ENCODE peak calls at places on chromosomes 6 and 20, in seven cellular contexts. H is T1000; V is occipital lobe; K is hippocampal formation; F is NCI-H1105; N is NCI-H1930; Q is activated CD8-positive, alpha-beta memory T cell treated with anti-CD3 and anti-CD28 coated beads, Interleukin-2, amount 50 U/mL, for 4 hours. P is an unnamed sample.

GRCh38 chr6:163626073-163626867 is 211.8 kb downstream of the QKI start:
- DNase-seq in H (no peak), V (no peak), K (no peak), F (no peak), N (no peak), Q (no peak), P (no peak)

GRCh38 chr6:159837141-159837490 is 37.0 kb downstream of the PNLDC1 start:
- DNase-seq in H (no peak), V (no peak), K (no peak), F (no peak), N (no peak), Q (no peak), P (no peak)

GRCh38 chr6:136989591-136990578 is 54.9 kb downstream of the IL20RA start:
- DNase-seq in H (no peak), V (peak), K (no peak), F (no peak), N (peak), Q (no peak), P (no peak)

GRCh38 chr20:21835042-21835441 is 129.6 kb downstream of the PAX1 start:
- DNase-seq in H (no peak), V (no peak), K (no peak), F (no peak), N (no peak), Q (no peak), P (no peak)

GRCh38 chr6:100420711-100421110 is 44.0 kb downstream of the SIM1 start:
- DNase-seq in H (no peak), V (no peak), K (no peak), F (no peak), N (no peak), Q (no peak), P (no peak)

GRCh38 chr20:63896136-63896890 is 1.4 kb downstream of the DNAJC5 start:
- DNase-seq in H (no peak), V (no peak), K (no peak), F (no peak), N (no peak), Q (peak), P (no peak)

GRCh38 chr6:19452495-19452894 is 384.7 kb upstream of the ID4 start:
- DNase-seq in H (no peak), V (no peak), K (no peak), F (no peak), N (no peak), Q (no peak), P (no peak)

GRCh38 chr6:137102050-137102848 is 57.5 kb upstream of the IL20RA start:
- DNase-seq in H (no peak), V (no peak), K (no peak), F (no peak), N (no peak), Q (no peak), P (no peak)

GRCh38 chr6:158499601-158500000 is 60.3 kb upstream of the TMEM181 start:
- DNase-seq in H (no peak), V (no peak), K (no peak), F (no peak), N (no peak), Q (no peak), P (no peak)

GRCh38 chr6:44976677-44977405 is 351.3 kb upstream of the RUNX2 start:
- DNase-seq in H (no peak), V (no peak), K (no peak), F (no peak), N (no peak), Q (no peak), P (no peak)

GRCh38 chr6:110529907-110530306 is 53.5 kb upstream of the SLC22A16 start:
- DNase-seq in H (no peak), V (no peak), K (no peak), F (no peak), N (no peak), Q (no peak), P (no peak)

GRCh38 chr6:25025919-25026301 is 90.2 kb upstream of the RIPOR2 start:
- DNase-seq in H (no peak), V (no peak), K (no peak), F (no peak), N (no peak), Q (no peak), P (no peak)

GRCh38 chr20:17679786-17680127 is 2.3 kb downstream of the RRBP1 start:
- DNase-seq in H (no peak), V (no peak), K (no peak), F (no peak), N (no peak), Q (no peak), P (no peak)

GRCh38 chr6:10369896-10370295 is 45.0 kb downstream of the TFAP2A start:
- DNase-seq in H (peak), V (no peak), K (no peak), F (no peak), N (no peak), Q (no peak), P (no peak)

GRCh38 chr20:53664121-53664520 is 70.5 kb upstream of the ZNF217 start:
- DNase-seq in H (no peak), V (no peak), K (no peak), F (peak), N (no peak), Q (no peak), P (peak)

GRCh38 chr6:126380072-126380583 is 40.2 kb downstream of the CENPW start:
- DNase-seq in H (no peak), V (no peak), K (no peak), F (no peak), N (no peak), Q (no peak), P (no peak)

GRCh38 chr20:50624351-50625016 is 66.9 kb downstream of the RIPOR3 start:
- DNase-seq in H (no peak), V (no peak), K (no peak), F (peak), N (no peak), Q (no peak), P (peak)

GRCh38 chr6:150624199-150624598 is 24.5 kb downstream of the PLEKHG1 start:
- DNase-seq in H (no peak), V (no peak), K (no peak), F (no peak), N (no peak), Q (no peak), P (no peak)

GRCh38 chr20:50202677-50203076 is 12.0 kb downstream of the CEBPB start:
- DNase-seq in H (no peak), V (no peak), K (no peak), F (no peak), N (no peak), Q (no peak), P (no peak)

GRCh38 chr6:153787341-153787606 is 251.8 kb upstream of the OPRM1 start:
- DNase-seq in H (no peak), V (no peak), K (no peak), F (no peak), N (no peak), Q (no peak), P (no peak)

GRCh38 chr6:1965596-1966224 is 279.7 kb downstream of the GMDS start:
- DNase-seq in H (no peak), V (no peak), K (no peak), F (no peak), N (no peak), Q (no peak), P (no peak)

GRCh38 chr6:3457710-3458605 is 1.1 kb upstream of the SLC22A23 start:
- DNase-seq in H (no peak), V (peak), K (peak), F (peak), N (peak), Q (no peak), P (no peak)

P was measured in NCI-H2171.